ENCODE peak calls at places on chromosomes 7 and 10, in four cellular contexts. J is fibroblast of mammary gland, Z is Panc1, P is ACHN. C is an unnamed sample.

GRCh38 chr10:68074404-68074774 is 694 bp downstream of the HERC4 start:
- DNase-seq in J (no peak), Z (no peak), P (no peak), C (no peak)

GRCh38 chr10:128060341-128060851 is 65.8 kb downstream of the MKI67 start:
- DNase-seq in J (no peak), Z (no peak), P (no peak), C (no peak)

GRCh38 chr7:94643771-94644545 is 12.0 kb downstream of the SGCE start:
- DNase-seq in J (peak), Z (no peak), P (no peak), C (no peak)

GRCh38 chr7:50145801-50146338 is 52.8 kb upstream of the ZPBP start:
- DNase-seq in J (no peak), Z (no peak), P (no peak), C (no peak)

GRCh38 chr7:30974605-30975256 is 11.0 kb downstream of the GHRHR start:
- DNase-seq in J (peak), Z (no peak), P (peak), C (no peak)

GRCh38 chr7:90178592-90179279 is 24.5 kb downstream of the STEAP1 start:
- DNase-seq in J (peak), Z (peak), P (peak), C (no peak)

GRCh38 chr7:90540406-90540805 is 55.7 kb upstream of the CDK14 start:
- DNase-seq in J (no peak), Z (no peak), P (no peak), C (no peak)

GRCh38 chr7:130210181-130210935 is 2.7 kb downstream of the SSMEM1 start:
- DNase-seq in J (peak), Z (no peak), P (no peak), C (no peak)

GRCh38 chr10:91378061-91378460 is 32.1 kb upstream of the HECTD2 start:
- DNase-seq in J (no peak), Z (no peak), P (no peak), C (no peak)

GRCh38 chr10:70765794-70766594 is 19.2 kb downstream of the TBATA start:
- DNase-seq in J (no peak), Z (no peak), P (no peak), C (no peak)

GRCh38 chr10:34524369-34525091 is 290.6 kb downstream of the PARD3 start:
- DNase-seq in J (no peak), Z (no peak), P (no peak), C (no peak)

GRCh38 chr7:13845601-13846000 is 143.9 kb downstream of the ETV1 start:
- DNase-seq in J (no peak), Z (no peak), P (no peak), C (no peak)

GRCh38 chr10:109932391-109932790 is 9.1 kb upstream of the XPNPEP1 start:
- DNase-seq in J (no peak), Z (no peak), P (no peak), C (no peak)

C was measured in cerebellar nuclear complex.